ENCODE peak calls at places on chromosome 3, in six cellular contexts. C, Q, D, X, S and T are unnamed samples.

GRCh38 chr3:58041826-58042324 is 33.7 kb downstream of the FLNB start:
- DNase-seq in C (no peak), Q (no peak), D (no peak), X (no peak), S (no peak), T (no peak)

GRCh38 chr3:174644287-174644686 is 214.8 kb upstream of the NAALADL2 start:
- DNase-seq in C (no peak), Q (no peak), D (no peak), X (no peak), S (no peak), T (no peak)

GRCh38 chr3:29936054-29936453 is 655.2 kb downstream of the RBMS3 start:
- DNase-seq in C (no peak), Q (no peak), D (no peak), X (no peak), S (no peak), T (no peak)

GRCh38 chr3:23948761-23949160 is 3.7 kb downstream of the NR1D2 start:
- DNase-seq in C (no peak), Q (no peak), D (no peak), X (no peak), S (no peak), T (no peak)

GRCh38 chr3:139746481-139746880 is 68.7 kb upstream of the NMNAT3 start:
- DNase-seq in C (no peak), Q (no peak), D (no peak), X (no peak), S (no peak), T (no peak)

GRCh38 chr3:158159714-158160113 is 49.8 kb downstream of the RSRC1 start:
- DNase-seq in C (no peak), Q (no peak), D (no peak), X (no peak), S (no peak), T (no peak)

GRCh38 chr3:125112981-125113380 is 57.2 kb upstream of the HEG1 start:
- DNase-seq in C (no peak), Q (no peak), D (no peak), X (no peak), S (no peak), T (no peak)

GRCh38 chr3:51559266-51559907 is 20.9 kb downstream of the RAD54L2 start:
- DNase-seq in C (no peak), Q (no peak), D (peak), X (no peak), S (no peak), T (no peak)

GRCh38 chr3:1728510-1728909 is 370.2 kb upstream of the CNTN4 start:
- DNase-seq in C (no peak), Q (no peak), D (no peak), X (no peak), S (no peak), T (no peak)

GRCh38 chr3:42683875-42684593 is 1.3 kb upstream of the KLHL40 start:
- DNase-seq in C (peak), Q (no peak), D (no peak), X (peak), S (no peak), T (no peak)

GRCh38 chr3:161413127-161413854 is 42.0 kb upstream of the SPTSSB start:
- DNase-seq in C (peak), Q (no peak), D (no peak), X (no peak), S (peak), T (no peak)

GRCh38 chr3:72270072-72270611 is 485.2 kb upstream of the PROK2 start:
- DNase-seq in C (no peak), Q (no peak), D (peak), X (peak), S (peak), T (no peak)

GRCh38 chr3:154972951-154973350 is 107.2 kb upstream of the MME start:
- DNase-seq in C (no peak), Q (no peak), D (no peak), X (no peak), S (no peak), T (no peak)

GRCh38 chr3:120894285-120894684 is 13.7 kb upstream of the STXBP5L start:
- DNase-seq in C (no peak), Q (no peak), D (peak), X (no peak), S (no peak), T (no peak)

GRCh38 chr3:196518999-196519737 is 4.0 kb upstream of the SMCO1 start:
- DNase-seq in C (no peak), Q (peak), D (peak), X (peak), S (peak), T (no peak)

GRCh38 chr3:40848411-40848810 is 323.7 kb downstream of the ZNF621 start:
- DNase-seq in C (no peak), Q (no peak), D (no peak), X (no peak), S (no peak), T (no peak)

GRCh38 chr3:16309558-16309957 is 44.5 kb downstream of the OXNAD1 start:
- DNase-seq in C (no peak), Q (peak), D (no peak), X (no peak), S (no peak), T (no peak)

GRCh38 chr3:155252535-155252934 is 40.9 kb downstream of the STRIT1 start:
- DNase-seq in C (no peak), Q (no peak), D (no peak), X (no peak), S (no peak), T (no peak)

GRCh38 chr3:1439395-1439794 is 346.6 kb downstream of the CNTN6 start:
- DNase-seq in C (no peak), Q (no peak), D (no peak), X (no peak), S (peak), T (no peak)

GRCh38 chr3:70753572-70753971 is 441.1 kb upstream of the MDFIC2 start:
- DNase-seq in C (no peak), Q (no peak), D (no peak), X (peak), S (no peak), T (no peak)

GRCh38 chr3:183812746-183813445 is 12.5 kb downstream of the MAP6D1 start:
- DNase-seq in C (no peak), Q (no peak), D (no peak), X (no peak), S (no peak), T (no peak)

GRCh38 chr3:36494461-36495109 is 114.3 kb downstream of the STAC start:
- DNase-seq in C (no peak), Q (no peak), D (no peak), X (no peak), S (no peak), T (no peak)

GRCh38 chr3:5543047-5543446 is 355.5 kb downstream of the EDEM1 start:
- DNase-seq in C (no peak), Q (no peak), D (no peak), X (no peak), S (no peak), T (no peak)

GRCh38 chr3:108403198-108403597 is 106.8 kb downstream of the HHLA2 start:
- DNase-seq in C (no peak), Q (no peak), D (no peak), X (no peak), S (no peak), T (no peak)

GRCh38 chr3:169456900-169457299 is 206.6 kb downstream of the MECOM start:
- DNase-seq in C (no peak), Q (no peak), D (no peak), X (no peak), S (no peak), T (no peak)

GRCh38 chr3:169454060-169454317 is 209.5 kb downstream of the MECOM start:
- DNase-seq in C (no peak), Q (no peak), D (no peak), X (no peak), S (no peak), T (no peak)

GRCh38 chr3:169453256-169454059 is 210.1 kb downstream of the MECOM start:
- DNase-seq in C (no peak), Q (no peak), D (no peak), X (no peak), S (no peak), T (no peak)

GRCh38 chr3:169455472-169455871 is 208.0 kb downstream of the MECOM start:
- DNase-seq in C (no peak), Q (no peak), D (no peak), X (no peak), S (no peak), T (no peak)

DNA sequence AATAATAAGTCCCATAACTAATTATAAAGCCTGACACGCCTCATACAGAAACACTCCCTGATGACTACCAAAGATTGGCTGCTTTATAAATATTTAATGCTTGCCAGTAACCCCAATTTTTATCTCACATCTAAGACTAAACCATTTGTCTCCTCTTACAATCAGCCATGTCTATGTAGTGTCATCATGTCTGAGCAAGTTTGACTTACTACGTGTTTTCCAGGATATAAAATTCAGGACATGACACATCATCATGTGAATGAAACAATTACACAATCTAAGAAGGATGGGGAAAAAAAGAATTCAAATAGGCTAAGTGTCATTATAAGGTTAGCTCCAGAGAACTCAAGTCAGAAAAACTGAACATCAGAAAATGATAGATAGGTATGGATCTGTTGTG is 208.7 kb downstream of the MECOM start:
- DNase-seq in C (no peak), Q (no peak), D (no peak), X (no peak), S (no peak), T (no peak)
- H3K27ac ChIP-seq in C (no peak), Q (no peak), D (no peak), X (no peak), S (no peak), T (no peak)

GRCh38 chr3:149783576-149783975 is 8.8 kb downstream of the ANKUB1 start:
- DNase-seq in C (no peak), Q (no peak), D (no peak), X (no peak), S (no peak), T (no peak)
- H3K27ac ChIP-seq in C (no peak), Q (no peak), D (no peak), X (no peak), S (no peak), T (no peak)

DNA sequence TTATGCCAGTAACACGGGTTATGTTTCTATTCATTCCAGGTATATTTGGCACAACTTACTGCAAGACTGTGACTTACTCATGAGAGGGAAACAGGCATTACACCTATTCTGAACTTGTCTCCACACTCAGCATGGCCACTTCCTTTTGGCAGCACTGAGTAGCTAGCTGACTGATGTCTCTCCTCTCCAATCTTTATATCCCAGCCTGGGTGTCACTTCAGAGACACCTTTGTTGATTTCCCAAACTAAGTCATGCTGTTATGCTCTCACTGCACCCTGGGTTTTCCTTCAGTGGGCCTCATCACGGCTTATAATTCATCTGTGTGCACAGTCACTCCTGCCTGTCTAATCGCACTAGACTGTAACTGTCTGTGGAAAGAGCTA is 114.8 kb downstream of the MYLK start:
- DNase-seq in C (no peak), Q (no peak), D (no peak), X (no peak), S (no peak), T (no peak)
- H3K27ac ChIP-seq in C (no peak), Q (no peak), D (no peak), X (no peak), S (no peak), T (no peak)

DNA sequence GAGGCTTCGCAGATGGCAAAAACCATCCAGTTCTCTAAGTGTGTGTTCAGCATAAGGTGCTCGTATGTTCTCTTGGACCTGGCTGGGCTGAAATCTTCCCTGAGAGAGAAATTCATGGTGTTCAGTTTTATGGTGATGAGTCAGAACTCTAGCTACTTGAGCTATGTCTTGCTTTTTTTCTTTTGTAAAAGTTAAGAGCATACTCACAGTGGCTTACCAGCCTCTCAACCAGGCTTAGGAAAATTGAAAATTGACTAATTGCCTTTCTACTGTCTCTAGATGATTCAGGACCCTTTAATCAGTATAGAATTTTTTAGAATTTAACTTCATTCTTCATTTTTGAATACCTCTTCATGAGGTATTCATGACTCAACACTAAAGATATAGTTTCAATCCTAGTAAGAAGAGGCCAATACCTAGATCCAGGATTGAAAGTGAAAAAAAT is 617.5 kb downstream of the TBL1XR1 start:
- DNase-seq in C (no peak), Q (no peak), D (no peak), X (no peak), S (no peak), T (no peak)
- H3K27ac ChIP-seq in C (no peak), Q (no peak), D (no peak), X (no peak), S (no peak), T (no peak)

GRCh38 chr3:12518266-12519028 is 26.9 kb downstream of the MKRN2OS start:
- DNase-seq in C (no peak), Q (no peak), D (no peak), X (peak), S (no peak), T (no peak)

GRCh38 chr3:12516873-12517272 is 28.4 kb downstream of the MKRN2OS start:
- DNase-seq in C (no peak), Q (no peak), D (no peak), X (no peak), S (no peak), T (no peak)

GRCh38 chr3:12521010-12521409 is 24.3 kb downstream of the MKRN2OS start:
- DNase-seq in C (no peak), Q (no peak), D (no peak), X (no peak), S (no peak), T (no peak)

DNA sequence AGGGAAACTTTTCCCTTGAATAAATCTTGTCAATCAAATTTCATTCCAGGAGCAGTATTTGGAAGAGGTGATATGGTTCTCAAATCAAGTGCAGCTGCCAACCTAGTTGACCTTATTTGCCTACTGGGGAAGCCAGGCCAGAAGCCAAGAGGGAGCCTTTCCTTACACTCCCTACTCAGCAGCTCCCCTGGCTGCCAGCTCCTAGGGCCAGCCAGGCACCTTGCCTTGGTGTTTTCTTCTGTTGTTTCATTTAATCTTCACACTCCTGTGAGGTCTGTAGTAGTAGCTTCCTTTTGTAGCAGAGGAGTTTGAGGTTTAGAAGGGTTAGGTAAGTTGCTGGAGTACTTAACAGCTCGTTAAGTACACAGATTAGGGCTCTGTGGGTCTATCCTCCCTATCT is 22.6 kb downstream of the MKRN2OS start:
- DNase-seq in C (no peak), Q (no peak), D (no peak), X (no peak), S (peak), T (no peak)
- H3K27ac ChIP-seq in C (no peak), Q (no peak), D (no peak), X (no peak), S (no peak), T (no peak)

GRCh38 chr3:49937081-49937480 is 2.9 kb upstream of the RBM6 start:
- DNase-seq in C (no peak), Q (no peak), D (no peak), X (no peak), S (no peak), T (no peak)
- H3K27ac ChIP-seq in C (no peak), Q (no peak), D (no peak), X (no peak), S (no peak), T (no peak)

GRCh38 chr3:197953325-197953724 is 3.3 kb downstream of the RPL35A start:
- DNase-seq in C (no peak), Q (no peak), D (no peak), X (no peak), S (no peak), T (no peak)

GRCh38 chr3:197950661-197951029 is 655 bp downstream of the RPL35A start:
- DNase-seq in C (no peak), Q (no peak), D (no peak), X (no peak), S (no peak), T (no peak)

GRCh38 chr3:197952440-197952839 is 2.5 kb downstream of the RPL35A start:
- DNase-seq in C (no peak), Q (no peak), D (no peak), X (no peak), S (no peak), T (no peak)

GRCh38 chr3:197949767-197950660 is at the start of gene RPL35A:
- DNase-seq in C (peak), Q (peak), D (peak), X (peak), S (peak), T (peak)

GRCh38 chr3:197951392-197951990 is 1.5 kb downstream of the RPL35A start:
- DNase-seq in C (no peak), Q (no peak), D (no peak), X (no peak), S (no peak), T (no peak)
- H3K27ac ChIP-seq in C (no peak), Q (peak), D (no peak), X (peak), S (no peak), T (peak)

GRCh38 chr3:97952872-97953271 is 19.4 kb downstream of the RIOX2 start:
- DNase-seq in C (no peak), Q (no peak), D (no peak), X (no peak), S (no peak), T (no peak)
- H3K27ac ChIP-seq in C (no peak), Q (no peak), D (no peak), X (no peak), S (no peak), T (no peak)

GRCh38 chr3:132549890-132550578 is 47.0 kb upstream of the ACKR4 start:
- DNase-seq in C (no peak), Q (no peak), D (no peak), X (no peak), S (no peak), T (no peak)
- H3K27ac ChIP-seq in C (no peak), Q (no peak), D (no peak), X (no peak), S (peak), T (no peak)

DNA sequence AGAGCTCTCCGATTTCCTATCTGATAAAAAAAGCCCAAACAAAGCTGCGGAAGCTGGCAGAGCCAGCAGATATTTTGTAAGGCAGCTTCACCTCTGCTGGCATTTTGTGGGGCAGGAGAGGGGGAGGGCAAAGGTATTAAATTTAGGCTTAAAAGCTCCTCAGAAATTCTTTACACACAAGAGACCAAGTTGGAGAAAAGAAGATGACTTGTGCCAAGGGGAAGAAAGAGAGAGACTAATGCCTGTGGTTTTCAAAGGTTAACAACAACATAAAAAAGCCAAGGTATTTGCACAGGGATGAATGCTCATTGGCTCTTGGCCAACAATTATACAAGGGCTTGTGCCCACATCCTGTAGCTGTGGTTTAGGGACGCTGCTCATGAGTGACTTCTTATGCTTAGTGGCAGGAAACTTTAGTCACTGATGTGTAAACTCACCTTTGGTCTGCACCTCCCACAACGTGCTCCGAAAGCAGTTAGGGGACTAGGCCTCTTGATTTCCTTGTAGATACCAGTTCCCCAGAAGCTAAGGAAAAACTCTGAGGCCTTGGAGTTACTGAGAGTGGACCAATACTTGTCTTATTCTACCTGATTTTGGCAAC is 152.9 kb downstream of the TPRG1 start:
- DNase-seq in C (no peak), Q (peak), D (no peak), X (no peak), S (no peak), T (peak)
- H3K27ac ChIP-seq in C (no peak), Q (no peak), D (no peak), X (no peak), S (no peak), T (peak)